ENCODE peak calls at places on chromosomes 13 and 19, in seven cellular contexts. R, K, E, Q, J, G and N are unnamed samples.

GRCh38 chr19:6362024-6362344 is 653 bp downstream of the CLPP start:
- DNase-seq in R (no peak), K (no peak), E (no peak), Q (no peak), J (no peak), G (peak; percentile 27), N (no peak)

GRCh38 chr19:18675779-18676178 is 7.7 kb upstream of the CRTC1 start:
- DNase-seq in R (no peak), K (no peak), E (no peak), Q (no peak), J (no peak), G (peak; percentile 48), N (no peak)

GRCh38 chr13:110911880-110912279 is 3.0 kb downstream of the ANKRD10 start:
- DNase-seq in R (no peak), K (no peak), E (no peak), Q (no peak), J (no peak), G (peak; percentile 70), N (no peak)

GRCh38 chr13:98397861-98398260 is 179.0 kb downstream of the STK24 start:
- DNase-seq in R (no peak), K (no peak), E (no peak), Q (no peak), J (no peak), G (no peak), N (no peak)

GRCh38 chr13:33109801-33110200 is 93.6 kb downstream of the KL start:
- DNase-seq in R (peak; percentile 3), K (no peak), E (no peak), Q (no peak), J (no peak), G (peak; percentile 24), N (no peak)

GRCh38 chr19:11656535-11656934 is 59.3 kb downstream of the ZNF627 start:
- DNase-seq in R (no peak), K (no peak), E (no peak), Q (no peak), J (no peak), G (no peak), N (no peak)

GRCh38 chr13:52999093-52999696 is 29.4 kb upstream of the OLFM4 start:
- DNase-seq in R (no peak), K (no peak), E (no peak), Q (no peak), J (no peak), G (no peak), N (no peak)

GRCh38 chr19:53657330-53657729 is 25.5 kb downstream of the DPRX start:
- DNase-seq in R (no peak), K (no peak), E (no peak), Q (no peak), J (no peak), G (no peak), N (no peak)

GRCh38 chr19:57583104-57583520 is 833 bp upstream of the ZIK1 start:
- DNase-seq in R (no peak), K (no peak), E (no peak), Q (no peak), J (no peak), G (no peak), N (no peak)

GRCh38 chr19:35743640-35744306 is 1.4 kb downstream of the U2AF1L4 start:
- DNase-seq in R (no peak), K (no peak), E (no peak), Q (no peak), J (no peak), G (no peak), N (no peak)

GRCh38 chr19:43371909-43372308 is 18.4 kb downstream of the CD177 start:
- DNase-seq in R (no peak), K (no peak), E (no peak), Q (no peak), J (no peak), G (no peak), N (no peak)

GRCh38 chr13:36072536-36072935 is 58.6 kb downstream of the DCLK1 start:
- DNase-seq in R (no peak), K (no peak), E (no peak), Q (no peak), J (no peak), G (no peak), N (no peak)

GRCh38 chr13:101341464-101341863 is 74.8 kb downstream of the NALCN start:
- DNase-seq in R (no peak), K (no peak), E (no peak), Q (no peak), J (no peak), G (peak; percentile 29), N (no peak)

GRCh38 chr13:95644611-95645052 is at the start of gene DZIP1:
- DNase-seq in R (peak; percentile 50), K (no peak), E (peak; percentile 84), Q (no peak), J (peak; percentile 65), G (peak; percentile 93), N (no peak)

GRCh38 chr19:55777528-55777927 is 8.6 kb downstream of the RFPL4AL1 start:
- DNase-seq in R (peak; percentile 17), K (no peak), E (no peak), Q (no peak), J (peak; percentile 14), G (no peak), N (no peak)

GRCh38 chr13:110391273-110391672 is 84.2 kb downstream of the COL4A2 start:
- DNase-seq in R (no peak), K (no peak), E (no peak), Q (no peak), J (no peak), G (peak; percentile 86), N (no peak)

GRCh38 chr19:13689050-13689449 is 75.3 kb upstream of the MRI1 start:
- DNase-seq in R (peak; percentile 19), K (no peak), E (no peak), Q (no peak), J (no peak), G (peak; percentile 61), N (peak; percentile 5)

GRCh38 chr19:58577581-58578429 is 4.7 kb upstream of the MZF1 start:
- DNase-seq in R (no peak), K (no peak), E (no peak), Q (no peak), J (no peak), G (no peak), N (no peak)

GRCh38 chr19:10740798-10741197 is 22.9 kb downstream of the DNM2 start:
- DNase-seq in R (no peak), K (no peak), E (no peak), Q (no peak), J (no peak), G (no peak), N (no peak)

GRCh38 chr19:28313633-28314032 is 899.3 kb downstream of the UQCRFS1 start:
- DNase-seq in R (no peak), K (no peak), E (peak; percentile 29), Q (no peak), J (no peak), G (no peak), N (no peak)

GRCh38 chr19:12669272-12670158 is 2.9 kb downstream of the WDR83 start:
- DNase-seq in R (peak; percentile 65), K (peak; percentile 82), E (peak; percentile 80), Q (no peak), J (peak; percentile 81), G (peak; percentile 90), N (peak; percentile 73)

GRCh38 chr19:1265611-1266115 is 3.5 kb upstream of the CIRBP start:
- DNase-seq in R (no peak), K (no peak), E (peak; percentile 84), Q (no peak), J (peak; percentile 64), G (peak; percentile 94), N (peak; percentile 45)

GRCh38 chr19:56162258-56162657 is 13.6 kb upstream of the GALP start:
- DNase-seq in R (no peak), K (no peak), E (no peak), Q (no peak), J (no peak), G (peak; percentile 54), N (no peak)